ENCODE peak calls at places on chromosome 17, in six cellular contexts. L, C, M, W, S and V are unnamed samples.
A peak's percentile ranks its signal among the peaks of the same experiment; 100 is the strongest.

GRCh38 chr17:57803026-57803425 is 46.8 kb downstream of the MRPS23 start:
- DNase-seq in C (no peak), S (no peak), M (no peak), W (no peak), L (no peak), V (no peak)

GRCh38 chr17:43713494-43714162 is 45.0 kb downstream of the SOST start:
- DNase-seq in L (no peak), M (no peak), C (no peak), S (no peak), W (peak; percentile 14), V (no peak)

GRCh38 chr17:35404360-35404759 is 27.9 kb downstream of the SLFN12 start:
- DNase-seq in W (no peak), C (peak; percentile 11), M (no peak), S (no peak), L (no peak), V (no peak)

GRCh38 chr17:66006654-66007053 is 185.3 kb downstream of the CEP112 start:
- DNase-seq in C (no peak), S (no peak), W (no peak), L (no peak), M (no peak), V (no peak)

GRCh38 chr17:35709874-35710273 is 21.6 kb upstream of the RASL10B start:
- DNase-seq in W (no peak), L (no peak), C (no peak), M (no peak), S (no peak), V (no peak)

GRCh38 chr17:80936218-80936617 is 55.4 kb upstream of the CHMP6 start:
- DNase-seq in L (no peak), S (no peak), M (no peak), W (no peak), C (no peak), V (no peak)

GRCh38 chr17:60151355-60151754 is 1.6 kb downstream of the CA4 start:
- DNase-seq in L (no peak), M (no peak), S (no peak), C (no peak), W (no peak), V (no peak)

GRCh38 chr17:39462644-39463375 is 1.5 kb downstream of the CDK12 start:
- DNase-seq in L (no peak), M (no peak), S (no peak), W (peak; percentile 15), C (peak; percentile 9), V (no peak)

GRCh38 chr17:75572713-75573539 is 14.7 kb upstream of the MYO15B start:
- DNase-seq in C (no peak), M (no peak), S (no peak), L (no peak), W (no peak), V (no peak)

GRCh38 chr17:58501451-58501850 is 13.0 kb downstream of the MTMR4 start:
- DNase-seq in M (no peak), S (no peak), L (no peak), W (no peak), C (no peak), V (no peak)

GRCh38 chr17:40157972-40158371 is 17.6 kb downstream of the CASC3 start:
- DNase-seq in S (no peak), M (no peak), L (no peak), C (no peak), W (no peak), V (no peak)

GRCh38 chr17:82884923-82885322 is 45.1 kb upstream of the ZNF750 start:
- DNase-seq in S (no peak), W (no peak), C (no peak), M (no peak), L (no peak), V (no peak)

DNA sequence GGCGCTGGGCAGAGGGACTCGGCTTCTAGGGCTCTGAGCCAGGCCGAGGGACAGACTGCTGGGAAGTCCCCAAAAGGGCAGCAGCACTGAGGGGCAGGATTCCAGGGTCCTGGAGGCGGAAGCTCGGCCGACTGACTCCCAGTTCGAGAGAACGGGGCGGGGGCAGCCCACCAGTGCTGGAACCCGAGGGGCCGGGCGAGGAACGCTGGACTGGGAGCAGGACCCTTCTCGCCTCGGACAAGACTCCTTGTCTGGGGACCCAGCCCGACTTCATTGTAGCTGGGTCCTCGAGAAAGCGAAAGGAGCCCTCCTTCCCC is 250 bp upstream of the CAMTA2 start:
- DNase-seq in S (no peak), M (no peak), L (no peak), W (no peak), C (no peak), V (no peak)
- TF ChIP-seq POLR2A in S (no peak), M (peak; percentile 27), L (no peak), W (no peak), C (no peak), V (no peak)

DNA sequence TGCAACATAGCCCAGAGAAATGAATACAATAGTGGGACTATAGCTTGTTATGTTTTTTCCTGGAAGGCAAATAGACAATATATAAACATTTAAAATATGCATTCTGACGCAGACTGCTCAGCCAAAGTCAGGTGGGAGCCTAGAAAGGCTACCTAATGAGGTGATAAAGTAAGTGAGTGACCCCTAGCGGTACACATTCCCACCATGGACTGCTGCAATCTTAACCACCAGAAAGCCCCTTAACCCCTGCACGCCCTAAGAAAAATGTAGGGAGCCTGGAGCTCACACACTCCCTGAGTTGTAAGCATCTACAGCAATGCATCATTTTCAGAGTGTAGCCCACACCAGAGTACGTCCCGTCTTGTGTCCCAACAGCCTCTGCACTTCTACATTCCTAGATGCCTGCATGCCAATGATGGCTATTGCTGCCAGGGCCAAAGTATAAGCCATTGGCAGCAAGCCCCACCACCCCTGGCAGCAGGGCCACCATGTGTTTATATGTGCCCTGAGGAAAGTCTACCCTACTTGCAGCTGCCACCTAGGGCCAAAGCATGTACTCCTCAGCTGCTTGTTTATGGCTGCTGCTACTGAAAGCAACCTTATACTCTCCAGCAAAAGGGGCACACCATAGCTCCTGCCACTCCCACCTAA is 127.6 kb downstream of the KIF2B start:
- DNase-seq in C (peak; percentile 19), L (no peak), S (no peak), M (no peak), W (no peak), V (no peak)
- TF ChIP-seq CTCF in C (no peak), L (no peak), S (no peak), M (no peak), W (no peak), V (no peak)

DNA sequence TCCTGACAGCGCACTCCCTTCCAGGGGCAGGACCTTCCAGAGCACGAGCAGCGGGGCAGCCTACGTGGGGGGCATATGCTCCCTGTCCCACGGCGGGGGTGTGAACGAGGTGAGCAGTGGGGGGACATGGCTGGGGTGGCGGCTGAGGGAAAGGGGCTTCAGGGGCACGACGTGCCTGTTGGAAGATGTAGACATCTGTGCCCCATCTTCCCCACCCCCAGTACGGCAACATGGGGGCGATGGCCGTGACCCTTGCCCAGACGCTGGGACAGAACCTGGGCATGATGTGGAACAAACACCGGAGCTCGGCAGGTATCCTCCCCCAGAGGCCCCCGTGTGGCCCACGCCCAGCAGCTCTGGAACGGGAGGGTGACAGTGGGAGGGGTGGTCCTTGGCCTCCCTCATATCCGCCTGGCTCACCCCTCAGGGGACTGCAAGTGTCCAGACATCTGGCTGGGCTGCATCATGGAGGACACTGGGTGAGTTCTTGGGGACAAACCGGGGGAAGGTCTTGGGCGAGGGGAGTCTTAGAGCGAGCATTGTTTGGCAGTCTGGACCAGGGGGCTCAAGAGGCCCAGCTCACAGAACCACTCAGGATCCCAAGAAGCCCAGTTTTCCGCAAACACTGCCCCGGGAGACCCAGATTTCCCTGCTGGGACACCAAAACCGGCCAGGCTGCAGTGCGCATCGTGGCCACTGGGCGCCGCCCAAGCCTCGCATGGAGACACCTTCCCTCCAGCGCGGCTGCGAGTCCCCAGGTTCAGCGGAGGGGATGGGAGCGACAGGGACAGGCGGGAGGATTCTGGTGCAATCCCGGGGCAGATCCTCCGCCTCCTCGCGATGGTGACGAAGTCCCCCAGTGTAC is 15.7 kb downstream of the ADAM11 start:
- DNase-seq in S (peak; percentile 83), L (peak; percentile 92), C (peak; percentile 89), W (peak; percentile 89), M (peak; percentile 55), V (peak; percentile 19)
- TF ChIP-seq POLR2A in S (no peak), L (no peak), C (no peak), W (no peak), M (no peak), V (no peak)

GRCh38 chr17:31858647-31859486 is at the start of gene COPRS:
- DNase-seq in S (peak; percentile 88), M (peak; percentile 85), C (peak; percentile 87), W (peak; percentile 92), L (peak; percentile 93), V (peak; percentile 29)
- TF ChIP-seq CTCF in S (peak; percentile 8), M (no peak), C (peak; percentile 26), W (peak; percentile 10), L (no peak), V (peak; percentile 2)

DNA sequence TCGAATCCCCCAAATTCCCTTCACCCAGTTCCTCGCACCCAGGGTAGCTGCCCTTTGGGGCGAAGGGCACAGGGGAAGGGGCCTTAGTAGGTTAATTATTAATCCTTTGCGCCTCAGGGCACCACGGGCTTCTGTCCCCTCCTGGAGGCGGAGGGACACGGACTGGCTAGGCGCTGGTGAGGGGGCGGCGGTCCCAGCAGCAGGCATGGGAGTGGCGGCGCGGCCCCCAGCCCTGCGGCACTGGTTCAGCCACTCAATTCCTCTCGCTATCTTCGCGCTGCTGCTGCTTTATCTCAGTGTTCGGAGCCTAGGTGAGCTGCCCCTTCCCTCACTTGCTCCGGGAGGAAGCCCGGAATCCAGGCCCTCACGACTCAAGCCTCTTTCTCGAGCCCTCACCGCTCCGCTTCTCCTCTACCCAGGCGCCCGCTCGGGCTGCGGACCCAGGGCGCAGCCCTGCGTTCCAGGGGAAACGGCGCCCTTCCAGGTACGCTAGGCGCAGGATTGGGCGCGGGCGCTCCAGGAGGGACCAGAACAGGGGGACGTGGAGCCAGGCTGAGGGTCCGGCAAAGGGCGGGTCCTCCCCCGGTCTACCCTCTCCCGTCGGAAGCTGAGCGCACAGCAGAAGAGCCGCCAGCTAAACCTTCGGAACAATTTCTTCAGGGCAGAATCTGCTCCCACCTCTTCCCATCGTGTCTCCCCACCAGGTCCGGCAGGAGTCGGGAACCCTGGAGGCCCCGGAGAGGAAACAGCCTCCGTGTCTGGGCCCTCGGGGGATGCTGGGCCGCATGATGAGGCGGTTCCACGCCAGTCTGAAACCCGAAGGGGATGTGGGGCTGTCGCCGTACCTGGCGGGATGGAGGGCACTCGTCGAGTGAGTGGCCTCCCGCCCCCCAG is at the start of gene GLTPD2:
- DNase-seq in L (peak; percentile 49), M (no peak), C (no peak), S (no peak), W (peak; percentile 10), V (no peak)
- TF ChIP-seq POLR2A in L (no peak), M (no peak), C (no peak), S (no peak), W (no peak), V (no peak)

DNA sequence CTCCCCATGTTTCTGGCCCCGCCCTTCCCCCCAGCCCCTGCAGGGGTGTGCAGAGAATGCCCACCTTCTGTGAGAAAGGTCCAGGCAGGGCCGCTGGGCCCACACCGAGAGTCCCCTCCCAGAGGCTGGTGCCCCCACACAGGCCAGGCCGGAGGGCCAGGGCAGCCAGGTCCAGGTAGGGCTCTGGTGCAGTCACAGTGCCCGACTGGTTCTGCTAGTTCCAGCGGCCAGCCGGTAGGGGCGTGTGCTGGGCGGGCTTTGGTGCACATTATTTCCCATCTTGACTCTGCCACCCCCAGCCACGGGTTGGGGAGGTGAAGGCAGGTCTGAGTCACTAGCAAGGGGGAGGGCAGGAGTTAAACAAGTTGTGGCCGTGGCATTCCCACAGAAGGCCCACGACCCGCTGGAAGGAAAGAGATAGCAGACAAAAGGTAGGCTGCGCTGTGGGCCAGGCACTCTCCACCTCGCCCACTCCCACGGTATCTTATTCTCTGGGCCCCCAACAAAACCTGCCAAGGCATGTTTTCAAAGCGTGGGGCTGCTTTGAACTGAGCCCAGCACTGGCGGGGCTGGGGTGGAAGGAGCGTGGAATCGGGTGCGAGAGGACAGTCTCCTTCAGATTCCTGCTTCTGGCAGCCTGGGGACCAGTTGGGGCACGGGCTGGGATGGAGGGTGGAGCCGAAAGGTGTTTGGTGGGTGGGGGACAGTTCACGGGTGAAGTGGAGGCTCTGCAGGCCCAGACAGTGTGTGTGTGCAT is 1.9 kb downstream of the EPN3 start:
- DNase-seq in M (no peak), S (peak; percentile 74), C (peak; percentile 39), L (no peak), W (peak; percentile 83), V (no peak)
- TF ChIP-seq CTCF in M (no peak), S (peak; percentile 37), C (peak; percentile 23), L (peak; percentile 50), W (peak; percentile 79), V (peak; percentile 36)